ENCODE peak calls at places on chromosomes 7 and 10, in nine cellular contexts. Y is neural progenitor cell, O is hepatocyte, T is body of pancreas, N is kidney, E is stomach, X is lower lobe of right lung, A is left lung, M is colonic mucosa. H is an unnamed sample.

GRCh38 chr7:711093-711966 is 15.2 kb upstream of the DNAAF5 start:
- DNase-seq in Y (no peak), O (peak; percentile 2), T (no peak), N (peak; percentile 75), E (no peak), X (peak; percentile 48), A (peak; percentile 29), M (no peak), H (no peak)

GRCh38 chr10:68826764-68827591 is at the start of gene STOX1:
- DNase-seq in Y (peak; percentile 91), O (peak; percentile 88), T (peak; percentile 63), N (peak; percentile 82), E (peak; percentile 65), X (peak; percentile 54), A (peak; percentile 55), M (peak; percentile 58), H (peak; percentile 76)

GRCh38 chr7:78191475-78192079 is 393.0 kb downstream of the PHTF2 start:
- DNase-seq in Y (no peak), O (no peak), T (no peak), N (no peak), E (no peak), X (no peak), A (no peak), M (no peak), H (no peak)

GRCh38 chr7:115387168-115387567 is 465.3 kb downstream of the MDFIC start:
- DNase-seq in Y (no peak), O (no peak), T (no peak), N (no peak), E (no peak), X (no peak), A (no peak), M (no peak), H (no peak)

GRCh38 chr10:119248681-119249080 is 41.3 kb downstream of the GRK5 start:
- DNase-seq in Y (no peak), O (no peak), T (no peak), N (no peak), E (no peak), X (no peak), A (no peak), M (no peak), H (no peak)

GRCh38 chr7:96090756-96091155 is 231.1 kb downstream of the SLC25A13 start:
- DNase-seq in Y (no peak), O (no peak), T (no peak), N (no peak), E (no peak), X (no peak), A (no peak), M (no peak), H (no peak)

GRCh38 chr7:92653136-92653535 is 62.9 kb upstream of the FAM133B start:
- DNase-seq in Y (no peak), O (no peak), T (no peak), N (no peak), E (no peak), X (no peak), A (no peak), M (no peak), H (no peak)

GRCh38 chr7:33873981-33874750 is 31.2 kb upstream of the BMPER start:
- DNase-seq in Y (no peak), O (no peak), T (no peak), N (no peak), E (no peak), X (no peak), A (no peak), M (no peak), H (no peak)

GRCh38 chr7:105911961-105912575 is 35.7 kb upstream of the ATXN7L1 start:
- DNase-seq in Y (no peak), O (no peak), T (no peak), N (no peak), E (no peak), X (no peak), A (no peak), M (no peak), H (no peak)

GRCh38 chr7:45589915-45590678 is 15.9 kb downstream of the ADCY1 start:
- DNase-seq in Y (no peak), O (no peak), T (no peak), N (peak; percentile 40), E (peak; percentile 15), X (no peak), A (no peak), M (no peak), H (no peak)

GRCh38 chr7:455110-455928 is 64.3 kb downstream of the PDGFA start:
- DNase-seq in Y (no peak), O (peak; percentile 81), T (peak; percentile 81), N (peak; percentile 92), E (peak; percentile 82), X (peak; percentile 63), A (no peak), M (no peak), H (no peak)

GRCh38 chr10:12586724-12587123 is 237.4 kb downstream of the CAMK1D start:
- DNase-seq in Y (no peak), O (no peak), T (no peak), N (no peak), E (no peak), X (no peak), A (no peak), M (no peak), H (no peak)

GRCh38 chr10:132246296-132246695 is 59.5 kb downstream of the DPYSL4 start:
- DNase-seq in Y (no peak), O (no peak), T (no peak), N (no peak), E (no peak), X (no peak), A (no peak), M (no peak), H (no peak)

GRCh38 chr7:50196719-50197118 is 103.7 kb upstream of the ZPBP start:
- DNase-seq in Y (no peak), O (peak; percentile 35), T (no peak), N (no peak), E (no peak), X (no peak), A (no peak), M (no peak), H (no peak)

GRCh38 chr10:42802889-42803288 is 20.3 kb downstream of the BMS1 start:
- DNase-seq in Y (no peak), O (no peak), T (no peak), N (no peak), E (no peak), X (no peak), A (no peak), M (no peak), H (no peak)
- H3K27ac ChIP-seq in Y (no peak overlapping the region), O (no peak overlapping the region), T (no peak overlapping the region), N (no peak overlapping the region), E (no peak overlapping the region), X (no peak overlapping the region), A (no peak overlapping the region), M (no peak overlapping the region), H (no peak overlapping the region)

GRCh38 chr7:118214051-118214832 is 10.3 kb upstream of the ANKRD7 start:
- DNase-seq in Y (no peak), O (no peak), T (peak; percentile 80), N (peak; percentile 85), E (peak; percentile 58), X (peak; percentile 69), A (peak; percentile 77), M (peak; percentile 64), H (peak; percentile 83)
- H3K27ac ChIP-seq in Y (no peak overlapping the region), O (no peak overlapping the region), T (peak overlapping the region; percentile 10), N (peak overlapping the region; percentile 65), E (no peak overlapping the region), X (no peak overlapping the region), A (no peak overlapping the region), M (no peak overlapping the region), H (no peak overlapping the region)

GRCh38 chr10:75404023-75404334 is 2.4 kb upstream of the ZNF503 start:
- DNase-seq in Y (no peak), O (no peak), T (no peak), N (no peak), E (no peak), X (no peak), A (no peak), M (no peak), H (no peak)
- H3K27ac ChIP-seq in Y (no peak overlapping the region), O (peak overlapping the region; percentile 96), T (peak overlapping the region; percentile 99), N (peak overlapping the region; percentile 93), E (peak overlapping the region; percentile 92), X (peak overlapping the region; percentile 97), A (peak overlapping the region; percentile 95), M (no peak overlapping the region), H (peak overlapping the region; percentile 96)

DNA sequence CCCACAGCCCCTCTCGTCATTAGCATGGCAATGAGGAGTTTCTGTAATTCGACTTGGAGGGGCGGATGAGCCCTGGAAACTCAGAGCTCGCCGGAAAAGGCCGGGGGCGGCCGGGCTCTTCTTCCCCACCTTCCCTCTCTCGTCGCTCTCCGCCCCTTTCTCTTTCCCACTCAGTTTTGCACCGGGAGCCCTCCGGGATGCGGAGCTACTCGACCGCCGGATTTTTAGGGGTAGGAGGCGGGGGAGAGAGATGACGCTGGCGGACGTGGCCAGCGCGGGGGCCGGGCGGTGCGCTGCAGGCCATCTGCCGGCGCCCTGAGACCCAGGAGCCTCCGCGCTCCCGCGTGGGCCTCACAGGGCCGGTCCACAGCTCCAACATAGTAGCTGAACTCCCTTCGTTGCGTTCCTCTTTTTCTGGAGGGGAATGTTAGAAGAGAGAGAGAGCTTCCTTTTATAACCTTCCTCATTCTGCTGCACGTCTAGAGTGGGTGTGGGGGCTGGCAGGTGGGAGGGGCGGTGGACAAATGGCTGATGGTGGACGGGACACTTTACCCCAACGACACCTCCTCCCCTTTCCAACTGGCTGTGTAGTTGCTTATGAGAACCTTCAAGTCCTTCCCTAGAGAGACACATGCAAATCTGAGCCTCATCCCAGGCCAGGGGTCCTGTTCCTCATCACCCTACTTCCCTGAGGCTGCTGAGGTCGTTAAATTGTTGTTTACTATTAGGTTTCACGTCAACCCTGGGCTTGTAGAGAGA is 1.1 kb upstream of the HOXA1 start:
- DNase-seq in Y (peak; percentile 31), O (no peak), T (no peak), N (peak; percentile 86), E (no peak), X (peak; percentile 76), A (peak; percentile 66), M (peak; percentile 49), H (peak; percentile 83)
- H3K27ac ChIP-seq in Y (no peak overlapping the region), O (peak overlapping the region; percentile 72), T (peak overlapping the region; percentile 60), N (peak overlapping the region; percentile 94), E (peak overlapping the region; percentile 86), X (peak overlapping the region; percentile 94), A (peak overlapping the region; percentile 88), M (peak overlapping the region; percentile 92), H (peak overlapping the region; percentile 91)

DNA sequence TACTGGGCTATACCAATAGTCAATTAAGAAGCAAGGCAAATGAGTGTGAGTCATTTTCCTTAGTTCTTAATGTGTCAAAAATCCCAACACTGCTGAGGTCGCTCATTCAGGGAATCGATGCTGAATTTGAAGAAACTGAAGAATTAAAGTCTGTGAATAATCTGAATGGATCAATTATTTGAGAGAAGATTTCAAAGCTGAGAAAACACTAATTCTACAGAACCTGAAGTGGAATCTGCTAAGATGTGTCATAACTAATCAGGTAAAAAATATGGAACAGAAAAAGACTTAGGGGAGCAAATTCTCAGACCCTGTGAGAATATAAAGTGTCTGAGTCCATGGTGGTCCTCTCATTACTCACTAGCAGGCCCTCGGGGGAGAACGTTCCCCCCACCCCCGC is 125.6 kb downstream of the DIP2C start:
- DNase-seq in Y (no peak), O (no peak), T (no peak), N (no peak), E (no peak), X (no peak), A (no peak), M (no peak), H (no peak)
- H3K27ac ChIP-seq in Y (no peak overlapping the region), O (no peak overlapping the region), T (no peak overlapping the region), N (no peak overlapping the region), E (no peak overlapping the region), X (no peak overlapping the region), A (no peak overlapping the region), M (no peak overlapping the region), H (no peak overlapping the region)